ENCODE peak calls at places on chromosomes 13 and 19, in ten cellular contexts. One of them, this sample, is unnamed.

GRCh38 chr19:18656337-18657086 is 19.7 kb downstream of the KLHL26 start:
- DNase-seq in cardiac fibroblast: no peak
- DNase-seq in stomach: no peak
- DNase-seq in stimulated activated CD4-positive, alpha-beta T cell treated with anti-CD3 and anti-CD28 coated beads, Interleukin-1b, Interleukin-23, amount 100 ng/mL, for 24 hours: no peak
- DNase-seq in NCI-H146: no peak
- DNase-seq in glutamatergic neuron: no peak
- DNase-seq in amygdala: no peak
- DNase-seq in tibial artery: no peak
- DNase-seq in B cell: no peak
- DNase-seq in NAMALWA: no peak
- DNase-seq in this sample: no peak

GRCh38 chr13:73090812-73091187 is 32.0 kb downstream of the KLF5 start:
- DNase-seq in stomach: no peak
- DNase-seq in glutamatergic neuron: no peak
- DNase-seq in stimulated activated CD4-positive, alpha-beta T cell treated with anti-CD3 and anti-CD28 coated beads, Interleukin-1b, Interleukin-23, amount 100 ng/mL, for 24 hours: no peak
- DNase-seq in B cell: no peak
- DNase-seq in NAMALWA: no peak
- DNase-seq in tibial artery: no peak
- DNase-seq in NCI-H146: no peak
- DNase-seq in cardiac fibroblast: no peak
- DNase-seq in amygdala: no peak
- DNase-seq in this sample: no peak

GRCh38 chr13:61410669-61411297 is 4.9 kb downstream of the PCDH20 start:
- DNase-seq in amygdala: no peak
- DNase-seq in NAMALWA: peak; percentile 54
- DNase-seq in B cell: no peak
- DNase-seq in stomach: no peak
- DNase-seq in cardiac fibroblast: peak; percentile 26
- DNase-seq in stimulated activated CD4-positive, alpha-beta T cell treated with anti-CD3 and anti-CD28 coated beads, Interleukin-1b, Interleukin-23, amount 100 ng/mL, for 24 hours: no peak
- DNase-seq in glutamatergic neuron: no peak
- DNase-seq in tibial artery: no peak
- DNase-seq in NCI-H146: peak; percentile 19
- DNase-seq in this sample: peak; percentile 16

GRCh38 chr19:7868671-7869452 is 5.3 kb downstream of the PRR36 start:
- DNase-seq in cardiac fibroblast: peak; percentile 57
- DNase-seq in stomach: peak; percentile 84
- DNase-seq in stimulated activated CD4-positive, alpha-beta T cell treated with anti-CD3 and anti-CD28 coated beads, Interleukin-1b, Interleukin-23, amount 100 ng/mL, for 24 hours: peak; percentile 50
- DNase-seq in NCI-H146: no peak
- DNase-seq in NAMALWA: peak; percentile 95
- DNase-seq in glutamatergic neuron: peak; percentile 82
- DNase-seq in B cell: peak; percentile 75
- DNase-seq in amygdala: no peak
- DNase-seq in tibial artery: peak; percentile 79
- DNase-seq in this sample: peak; percentile 91

GRCh38 chr13:30274083-30274482 is 33.3 kb downstream of the KATNAL1 start:
- DNase-seq in stomach: no peak
- DNase-seq in amygdala: no peak
- DNase-seq in cardiac fibroblast: no peak
- DNase-seq in stimulated activated CD4-positive, alpha-beta T cell treated with anti-CD3 and anti-CD28 coated beads, Interleukin-1b, Interleukin-23, amount 100 ng/mL, for 24 hours: no peak
- DNase-seq in NAMALWA: no peak
- DNase-seq in tibial artery: no peak
- DNase-seq in B cell: no peak
- DNase-seq in NCI-H146: no peak
- DNase-seq in glutamatergic neuron: no peak
- DNase-seq in this sample: no peak

GRCh38 chr13:77384999-77385398 is 58.1 kb upstream of the MYCBP2 start:
- DNase-seq in NCI-H146: no peak
- DNase-seq in amygdala: no peak
- DNase-seq in glutamatergic neuron: no peak
- DNase-seq in stimulated activated CD4-positive, alpha-beta T cell treated with anti-CD3 and anti-CD28 coated beads, Interleukin-1b, Interleukin-23, amount 100 ng/mL, for 24 hours: no peak
- DNase-seq in B cell: no peak
- DNase-seq in NAMALWA: no peak
- DNase-seq in tibial artery: no peak
- DNase-seq in cardiac fibroblast: no peak
- DNase-seq in stomach: no peak
- DNase-seq in this sample: no peak

GRCh38 chr13:54733639-54734038 is 1705.0 kb downstream of the OLFM4 start:
- DNase-seq in tibial artery: no peak
- DNase-seq in cardiac fibroblast: no peak
- DNase-seq in NAMALWA: peak; percentile 15
- DNase-seq in NCI-H146: peak; percentile 22
- DNase-seq in stomach: no peak
- DNase-seq in stimulated activated CD4-positive, alpha-beta T cell treated with anti-CD3 and anti-CD28 coated beads, Interleukin-1b, Interleukin-23, amount 100 ng/mL, for 24 hours: no peak
- DNase-seq in glutamatergic neuron: no peak
- DNase-seq in amygdala: no peak
- DNase-seq in B cell: no peak
- DNase-seq in this sample: peak; percentile 60

GRCh38 chr19:55857974-55858373 is 21.6 kb downstream of the NLRP4 start:
- DNase-seq in NAMALWA: no peak
- DNase-seq in cardiac fibroblast: no peak
- DNase-seq in amygdala: no peak
- DNase-seq in stimulated activated CD4-positive, alpha-beta T cell treated with anti-CD3 and anti-CD28 coated beads, Interleukin-1b, Interleukin-23, amount 100 ng/mL, for 24 hours: no peak
- DNase-seq in tibial artery: no peak
- DNase-seq in B cell: no peak
- DNase-seq in glutamatergic neuron: no peak
- DNase-seq in NCI-H146: no peak
- DNase-seq in stomach: no peak
- DNase-seq in this sample: no peak

GRCh38 chr13:75353786-75354193 is 128.2 kb downstream of the TBC1D4 start:
- DNase-seq in cardiac fibroblast: no peak
- DNase-seq in NAMALWA: no peak
- DNase-seq in B cell: no peak
- DNase-seq in glutamatergic neuron: no peak
- DNase-seq in stomach: no peak
- DNase-seq in stimulated activated CD4-positive, alpha-beta T cell treated with anti-CD3 and anti-CD28 coated beads, Interleukin-1b, Interleukin-23, amount 100 ng/mL, for 24 hours: no peak
- DNase-seq in amygdala: no peak
- DNase-seq in tibial artery: no peak
- DNase-seq in NCI-H146: no peak
- DNase-seq in this sample: no peak

GRCh38 chr13:111857336-111857735 is 209.6 kb upstream of the SOX1 start:
- DNase-seq in stomach: no peak
- DNase-seq in glutamatergic neuron: no peak
- DNase-seq in tibial artery: no peak
- DNase-seq in NCI-H146: no peak
- DNase-seq in NAMALWA: no peak
- DNase-seq in cardiac fibroblast: no peak
- DNase-seq in amygdala: no peak
- DNase-seq in stimulated activated CD4-positive, alpha-beta T cell treated with anti-CD3 and anti-CD28 coated beads, Interleukin-1b, Interleukin-23, amount 100 ng/mL, for 24 hours: no peak
- DNase-seq in B cell: no peak
- DNase-seq in this sample: no peak

GRCh38 chr19:32201661-32202060 is 143.7 kb upstream of the ZNF507 start:
- DNase-seq in B cell: no peak
- DNase-seq in amygdala: no peak
- DNase-seq in NCI-H146: no peak
- DNase-seq in tibial artery: peak; percentile 43
- DNase-seq in cardiac fibroblast: no peak
- DNase-seq in NAMALWA: no peak
- DNase-seq in stomach: no peak
- DNase-seq in glutamatergic neuron: no peak
- DNase-seq in stimulated activated CD4-positive, alpha-beta T cell treated with anti-CD3 and anti-CD28 coated beads, Interleukin-1b, Interleukin-23, amount 100 ng/mL, for 24 hours: no peak
- DNase-seq in this sample: peak; percentile 21

GRCh38 chr13:76745246-76746200 is 140.7 kb downstream of the KCTD12 start:
- DNase-seq in stimulated activated CD4-positive, alpha-beta T cell treated with anti-CD3 and anti-CD28 coated beads, Interleukin-1b, Interleukin-23, amount 100 ng/mL, for 24 hours: no peak
- DNase-seq in B cell: no peak
- DNase-seq in NAMALWA: peak; percentile 35
- DNase-seq in glutamatergic neuron: no peak
- DNase-seq in tibial artery: no peak
- DNase-seq in NCI-H146: no peak
- DNase-seq in amygdala: no peak
- DNase-seq in cardiac fibroblast: peak; percentile 41
- DNase-seq in stomach: no peak
- DNase-seq in this sample: no peak

GRCh38 chr19:5691930-5692784 is 2.1 kb downstream of the RPL36 start:
- DNase-seq in amygdala: no peak
- DNase-seq in NCI-H146: no peak
- DNase-seq in glutamatergic neuron: no peak
- DNase-seq in stomach: no peak
- DNase-seq in B cell: no peak
- DNase-seq in stimulated activated CD4-positive, alpha-beta T cell treated with anti-CD3 and anti-CD28 coated beads, Interleukin-1b, Interleukin-23, amount 100 ng/mL, for 24 hours: no peak
- DNase-seq in tibial artery: no peak
- DNase-seq in NAMALWA: peak; percentile 39
- DNase-seq in cardiac fibroblast: no peak
- DNase-seq in this sample: no peak

GRCh38 chr13:51451467-51452390 is 1.1 kb downstream of the INTS6 start:
- DNase-seq in stomach: peak; percentile 86
- DNase-seq in glutamatergic neuron: peak; percentile 85
- DNase-seq in cardiac fibroblast: peak; percentile 83
- DNase-seq in NCI-H146: peak; percentile 82
- DNase-seq in amygdala: peak; percentile 61
- DNase-seq in B cell: peak; percentile 87
- DNase-seq in tibial artery: peak; percentile 91
- DNase-seq in stimulated activated CD4-positive, alpha-beta T cell treated with anti-CD3 and anti-CD28 coated beads, Interleukin-1b, Interleukin-23, amount 100 ng/mL, for 24 hours: peak; percentile 48
- DNase-seq in NAMALWA: peak; percentile 88
- DNase-seq in this sample: peak; percentile 93

GRCh38 chr19:55172741-55173140 is 6.3 kb upstream of the DNAAF3 start:
- DNase-seq in NAMALWA: no peak
- DNase-seq in amygdala: no peak
- DNase-seq in cardiac fibroblast: peak; percentile 38
- DNase-seq in tibial artery: no peak
- DNase-seq in stimulated activated CD4-positive, alpha-beta T cell treated with anti-CD3 and anti-CD28 coated beads, Interleukin-1b, Interleukin-23, amount 100 ng/mL, for 24 hours: no peak
- DNase-seq in stomach: no peak
- DNase-seq in B cell: no peak
- DNase-seq in glutamatergic neuron: no peak
- DNase-seq in NCI-H146: no peak
- DNase-seq in this sample: no peak

GRCh38 chr13:42038661-42039456 is 9.6 kb upstream of the DGKH start:
- DNase-seq in amygdala: no peak
- DNase-seq in NCI-H146: no peak
- DNase-seq in B cell: no peak
- DNase-seq in stomach: no peak
- DNase-seq in stimulated activated CD4-positive, alpha-beta T cell treated with anti-CD3 and anti-CD28 coated beads, Interleukin-1b, Interleukin-23, amount 100 ng/mL, for 24 hours: no peak
- DNase-seq in cardiac fibroblast: no peak
- DNase-seq in tibial artery: no peak
- DNase-seq in glutamatergic neuron: no peak
- DNase-seq in NAMALWA: no peak
- DNase-seq in this sample: peak; percentile 17

GRCh38 chr13:99265162-99265822 is 7.1 kb upstream of the GPR18 start:
- DNase-seq in stimulated activated CD4-positive, alpha-beta T cell treated with anti-CD3 and anti-CD28 coated beads, Interleukin-1b, Interleukin-23, amount 100 ng/mL, for 24 hours: no peak
- DNase-seq in NAMALWA: no peak
- DNase-seq in cardiac fibroblast: no peak
- DNase-seq in B cell: no peak
- DNase-seq in tibial artery: no peak
- DNase-seq in amygdala: no peak
- DNase-seq in stomach: no peak
- DNase-seq in NCI-H146: no peak
- DNase-seq in glutamatergic neuron: no peak
- DNase-seq in this sample: no peak

This sample was measured in neural progenitor cell.